ENCODE peak calls at places on chromosome 6, in eight cellular contexts. V is upper lobe of right lung, X is fibroblast of lung, R is IMR-90, I is endothelial cell of umbilical vein, G is brain microvascular endothelial cell, Y is Panc1, U is H1. M is an unnamed sample.

GRCh38 chr6:158057213-158057987 is 75.7 kb downstream of the SYNJ2 start:
- DNase-seq in G (peak; percentile 92), V (no peak), I (peak; percentile 92), X (peak; percentile 89), Y (peak; percentile 84), R (peak; percentile 98), U (no peak), M (peak; percentile 73)

GRCh38 chr6:90677440-90677839 is 90.6 kb upstream of the MAP3K7 start:
- DNase-seq in V (no peak), G (no peak), X (no peak), R (no peak), I (no peak), U (no peak), Y (no peak), M (no peak)

GRCh38 chr6:109315331-109316129 is 66.7 kb downstream of the CD164 start:
- DNase-seq in Y (no peak), U (no peak), R (no peak), G (no peak), V (no peak), X (no peak), I (no peak), M (no peak)

GRCh38 chr6:3517350-3517749 is 60.5 kb upstream of the SLC22A23 start:
- DNase-seq in X (peak; percentile 93), G (peak; percentile 80), I (no peak), U (no peak), V (no peak), Y (no peak), R (peak; percentile 95), M (no peak)

GRCh38 chr6:159977242-159978214 is 8.6 kb downstream of the IGF2R start:
- DNase-seq in U (no peak), I (no peak), X (peak; percentile 79), V (no peak), G (no peak), R (peak; percentile 69), Y (no peak), M (no peak)

GRCh38 chr6:123810214-123810613 is 6.5 kb downstream of the NKAIN2 start:
- DNase-seq in R (no peak), X (no peak), V (no peak), I (no peak), U (no peak), G (no peak), Y (no peak), M (no peak)

GRCh38 chr6:170475118-170475517 is 78.0 kb downstream of the PSMB1 start:
- DNase-seq in U (no peak), I (no peak), V (no peak), Y (no peak), G (no peak), R (no peak), X (no peak), M (no peak)

GRCh38 chr6:158413028-158413427 is 100.8 kb downstream of the TULP4 start:
- DNase-seq in X (no peak), R (no peak), V (no peak), U (no peak), Y (no peak), G (no peak), I (no peak), M (no peak)

GRCh38 chr6:81788748-81789147 is 36.3 kb upstream of the TENT5A start:
- DNase-seq in Y (no peak), U (no peak), I (no peak), V (no peak), G (no peak), R (no peak), X (no peak), M (no peak)

GRCh38 chr6:12232339-12232738 is 57.8 kb upstream of the EDN1 start:
- DNase-seq in U (no peak), G (peak; percentile 72), X (peak; percentile 39), R (peak; percentile 28), V (no peak), I (no peak), Y (no peak), M (no peak)

GRCh38 chr6:2124260-2124709 is 121.1 kb downstream of the GMDS start:
- DNase-seq in V (no peak), X (peak; percentile 80), G (no peak), U (no peak), Y (no peak), I (peak; percentile 99), R (peak; percentile 71), M (no peak)

GRCh38 chr6:1839315-1839714 is 229.6 kb downstream of the FOXC1 start:
- DNase-seq in Y (no peak), U (no peak), X (no peak), I (no peak), G (no peak), V (no peak), R (no peak), M (no peak)

GRCh38 chr6:135701426-135701825 is 150.1 kb upstream of the PDE7B start:
- DNase-seq in G (no peak), Y (no peak), U (no peak), V (no peak), I (no peak), X (no peak), R (no peak), M (no peak)

GRCh38 chr6:35318200-35318844 is 20.7 kb downstream of the DEF6 start:
- DNase-seq in I (peak; percentile 85), U (peak; percentile 100), X (peak; percentile 71), Y (no peak), V (peak; percentile 87), R (peak; percentile 72), G (peak; percentile 57), M (peak; percentile 85)

GRCh38 chr6:117276778-117277177 is 11.4 kb downstream of the VGLL2 start:
- DNase-seq in U (no peak), I (no peak), Y (no peak), X (no peak), G (no peak), R (no peak), V (no peak), M (no peak)

GRCh38 chr6:61538765-61539164 is 747.3 kb downstream of the KHDRBS2 start:
- DNase-seq in V (no peak), U (no peak), R (no peak), Y (no peak), X (no peak), I (no peak), G (no peak), M (no peak)

GRCh38 chr6:131937219-131937618 is 14.0 kb downstream of the CCN2 start:
- DNase-seq in I (no peak), X (no peak), Y (no peak), V (no peak), U (no peak), R (no peak), G (no peak), M (no peak)

GRCh38 chr6:142756215-142756630 is 188.8 kb downstream of the HIVEP2 start:
- DNase-seq in G (peak; percentile 68), U (no peak), Y (no peak), X (peak; percentile 6), V (no peak), R (peak; percentile 60), I (peak; percentile 7), M (no peak)

GRCh38 chr6:101399627-101399955 is 6.1 kb downstream of the GRIK2 start:
- DNase-seq in R (no peak), I (no peak), V (no peak), G (no peak), X (no peak), Y (no peak), U (no peak), M (no peak)

GRCh38 chr6:32885698-32886286 is 31.8 kb downstream of the PSMB9 start:
- DNase-seq in R (peak; percentile 81), Y (no peak), V (no peak), G (no peak), X (peak; percentile 88), U (no peak), I (peak; percentile 72), M (no peak)

GRCh38 chr6:112595841-112596240 is 248.7 kb downstream of the RFPL4B start:
- DNase-seq in I (no peak), G (no peak), R (peak; percentile 39), V (no peak), X (no peak), Y (no peak), U (no peak), M (no peak)

GRCh38 chr6:41682497-41682961 is 44.3 kb downstream of the MDFI start:
- DNase-seq in V (no peak), G (no peak), Y (no peak), R (no peak), U (no peak), X (no peak), I (no peak), M (no peak)

DNA sequence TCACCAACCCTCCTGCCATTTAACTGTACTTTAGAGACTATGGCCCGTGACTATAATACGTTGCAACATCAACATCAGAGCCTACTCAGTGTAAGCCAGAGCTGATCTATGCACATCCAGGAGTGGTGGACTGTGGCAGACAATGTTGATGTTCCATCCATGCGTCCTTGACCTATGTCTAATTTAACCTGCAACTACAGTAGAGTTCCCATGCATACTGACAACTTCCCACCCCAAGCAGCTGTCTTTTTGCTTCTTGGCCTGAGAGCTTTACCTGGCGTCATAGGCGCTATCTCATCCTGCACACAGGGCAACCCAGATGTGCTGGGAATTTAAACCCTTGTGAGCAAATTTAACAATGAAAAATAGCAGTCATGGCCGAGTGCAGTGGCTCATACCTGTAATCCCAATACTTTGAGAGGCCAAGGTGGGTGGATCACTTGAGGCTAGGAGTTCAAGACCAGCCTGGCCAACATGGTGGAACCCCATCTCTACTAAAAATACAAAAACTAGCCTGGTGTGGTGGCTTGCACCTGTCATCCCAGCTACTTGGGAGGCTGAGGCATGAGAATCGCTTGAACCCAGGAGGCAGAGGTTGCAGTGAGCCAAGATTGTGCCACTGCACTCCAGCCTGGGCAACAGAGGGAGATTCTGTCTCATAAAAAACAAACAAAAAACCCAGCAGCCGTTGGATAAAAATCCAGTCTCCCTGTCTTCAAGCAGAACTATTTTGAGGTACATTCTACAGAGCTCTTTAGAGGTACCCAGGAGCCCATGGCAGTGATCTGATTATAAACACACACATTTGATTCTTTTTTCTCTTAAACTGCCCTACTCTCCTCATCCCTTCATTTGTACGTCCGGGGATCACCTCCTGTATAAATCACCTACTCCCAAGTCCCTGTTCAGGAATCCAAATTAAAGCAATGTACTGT is 22.0 kb downstream of the PERP start:
- DNase-seq in G (no peak), V (no peak), I (no peak), X (no peak), U (no peak), R (no peak), Y (no peak), M (no peak)
- H3K27ac ChIP-seq in G (no peak overlapping the region), V (no peak overlapping the region), I (no peak overlapping the region), X (no peak overlapping the region), U (no peak overlapping the region), R (no peak overlapping the region), Y (peak overlapping the region; percentile 100), M (no peak overlapping the region)

GRCh38 chr6:168119539-168119938 is 40.5 kb upstream of the FRMD1 start:
- DNase-seq in V (no peak), R (no peak), U (no peak), I (no peak), G (no peak), Y (no peak), X (no peak), M (no peak)
- H3K4me3 ChIP-seq in V (no peak overlapping the region), R (no peak overlapping the region), U (no peak overlapping the region), I (no peak overlapping the region), G (no peak overlapping the region), Y (no peak overlapping the region), X (no peak overlapping the region), M (no peak overlapping the region)

GRCh38 chr6:129269076-129269475 is 386.1 kb downstream of the LAMA2 start:
- DNase-seq in U (no peak), R (peak; percentile 38), G (no peak), X (no peak), I (no peak), Y (no peak), V (no peak), M (no peak)
- H3K27ac ChIP-seq in U (no peak overlapping the region), R (no peak overlapping the region), G (no peak overlapping the region), X (no peak overlapping the region), I (no peak overlapping the region), Y (no peak overlapping the region), V (no peak overlapping the region), M (no peak overlapping the region)

GRCh38 chr6:150767585-150768164 is 97.8 kb upstream of the MTHFD1L start:
- DNase-seq in R (no peak), I (peak; percentile 90), X (no peak), V (no peak), G (peak; percentile 7), Y (no peak), U (no peak), M (no peak)
- H3K4me3 ChIP-seq in R (no peak overlapping the region), I (no peak overlapping the region), X (no peak overlapping the region), V (peak overlapping the region; percentile 8), G (no peak overlapping the region), Y (no peak overlapping the region), U (no peak overlapping the region), M (peak overlapping the region; percentile 11)

M was measured in coronary artery.